ENCODE peak calls at places on chromosomes 11 and 22, in nine cellular contexts. P is GM23338, J is fibroblast of villous mesenchyme, Q is Peyer's patch, X is body of pancreas, K is B cell, C is tibial nerve, N is astrocyte of the spinal cord, M is PC-9. A is an unnamed sample.

GRCh38 chr11:69654660-69655478 is 13.9 kb downstream of the CCND1 start:
- DNase-seq in P (peak), J (no peak), Q (no peak), X (no peak), K (no peak), C (no peak), N (no peak), M (peak), A (no peak)

GRCh38 chr11:63838150-63838681 is 694 bp upstream of the MARK2 start:
- DNase-seq in P (no peak), J (no peak), Q (no peak), X (no peak), K (no peak), C (no peak), N (no peak), M (no peak), A (no peak)

GRCh38 chr11:74169736-74170458 is 905 bp downstream of the C2CD3 start:
- DNase-seq in P (no peak), J (no peak), Q (no peak), X (no peak), K (no peak), C (no peak), N (peak), M (no peak), A (no peak)

GRCh38 chr11:60307507-60308195 is 19.4 kb upstream of the MS4A6E start:
- DNase-seq in P (no peak), J (no peak), Q (no peak), X (no peak), K (no peak), C (no peak), N (no peak), M (no peak), A (no peak)

GRCh38 chr11:36027731-36028130 is 83.9 kb downstream of the LDLRAD3 start:
- DNase-seq in P (no peak), J (peak), Q (no peak), X (no peak), K (no peak), C (no peak), N (no peak), M (no peak), A (no peak)

GRCh38 chr11:62984451-62984991 is at the start of gene SLC22A6:
- DNase-seq in P (no peak), J (no peak), Q (no peak), X (no peak), K (no peak), C (no peak), N (no peak), M (no peak), A (no peak)

GRCh38 chr11:132234878-132235277 is 864.5 kb downstream of the NTM start:
- DNase-seq in P (no peak), J (peak), Q (no peak), X (no peak), K (no peak), C (no peak), N (peak), M (no peak), A (peak)

GRCh38 chr11:47152126-47152952 is 24.3 kb downstream of the ARFGAP2 start:
- DNase-seq in P (no peak), J (peak), Q (no peak), X (no peak), K (peak), C (no peak), N (no peak), M (no peak), A (no peak)

GRCh38 chr11:134541355-134541754 is 129.3 kb upstream of the B3GAT1 start:
- DNase-seq in P (no peak), J (no peak), Q (no peak), X (no peak), K (no peak), C (no peak), N (no peak), M (no peak), A (no peak)

GRCh38 chr11:62602141-62603071 is 741 bp upstream of the MTA2 start:
- DNase-seq in P (peak), J (peak), Q (peak), X (peak), K (no peak), C (peak), N (peak), M (no peak), A (peak)

GRCh38 chr11:71127806-71128205 is 124.6 kb downstream of the SHANK2 start:
- DNase-seq in P (no peak), J (no peak), Q (no peak), X (no peak), K (no peak), C (no peak), N (no peak), M (no peak), A (no peak)

GRCh38 chr11:134037093-134037908 is 31.6 kb upstream of the JAM3 start:
- DNase-seq in P (peak), J (peak), Q (peak), X (peak), K (peak), C (peak), N (peak), M (no peak), A (peak)

GRCh38 chr11:73140213-73141030 is 1.7 kb downstream of the FCHSD2 start:
- DNase-seq in P (peak), J (peak), Q (peak), X (no peak), K (no peak), C (no peak), N (peak), M (no peak), A (peak)

GRCh38 chr11:73387594-73388021 is 11.4 kb downstream of the RELT start:
- DNase-seq in P (peak), J (no peak), Q (no peak), X (no peak), K (no peak), C (no peak), N (peak), M (no peak), A (no peak)

GRCh38 chr11:100932474-100933100 is 197.0 kb downstream of the PGR start:
- DNase-seq in P (peak), J (peak), Q (no peak), X (no peak), K (peak), C (no peak), N (peak), M (peak), A (peak)

GRCh38 chr11:9090488-9091043 is 833 bp downstream of the SCUBE2 start:
- DNase-seq in P (peak), J (no peak), Q (no peak), X (no peak), K (no peak), C (no peak), N (no peak), M (no peak), A (peak)

GRCh38 chr11:30908272-30908671 is 322.1 kb upstream of the MPPED2 start:
- DNase-seq in P (no peak), J (no peak), Q (no peak), X (no peak), K (no peak), C (no peak), N (no peak), M (no peak), A (no peak)

GRCh38 chr11:67482275-67482735 is 521 bp upstream of the AIP start:
- DNase-seq in P (no peak), J (no peak), Q (no peak), X (no peak), K (peak), C (no peak), N (no peak), M (peak), A (no peak)

GRCh38 chr11:67483901-67484665 is 1.3 kb downstream of the AIP start:
- DNase-seq in P (no peak), J (no peak), Q (peak), X (no peak), K (peak), C (no peak), N (no peak), M (peak), A (no peak)

GRCh38 chr11:67484847-67485311 is 2.1 kb downstream of the AIP start:
- DNase-seq in P (no peak), J (no peak), Q (peak), X (no peak), K (peak), C (no peak), N (no peak), M (peak), A (no peak)

GRCh38 chr11:67483498-67483798 is 622 bp downstream of the AIP start:
- DNase-seq in P (no peak), J (no peak), Q (no peak), X (no peak), K (no peak), C (no peak), N (no peak), M (no peak), A (no peak)

GRCh38 chr11:67482736-67483497 is at the start of gene AIP:
- DNase-seq in P (peak), J (peak), Q (peak), X (peak), K (peak), C (peak), N (peak), M (peak), A (peak)
- TF ChIP-seq CTCF in P (no peak), J (peak), Q (peak), X (peak), K (no peak), C (peak), N (no peak), M (peak), A (no peak)

DNA sequence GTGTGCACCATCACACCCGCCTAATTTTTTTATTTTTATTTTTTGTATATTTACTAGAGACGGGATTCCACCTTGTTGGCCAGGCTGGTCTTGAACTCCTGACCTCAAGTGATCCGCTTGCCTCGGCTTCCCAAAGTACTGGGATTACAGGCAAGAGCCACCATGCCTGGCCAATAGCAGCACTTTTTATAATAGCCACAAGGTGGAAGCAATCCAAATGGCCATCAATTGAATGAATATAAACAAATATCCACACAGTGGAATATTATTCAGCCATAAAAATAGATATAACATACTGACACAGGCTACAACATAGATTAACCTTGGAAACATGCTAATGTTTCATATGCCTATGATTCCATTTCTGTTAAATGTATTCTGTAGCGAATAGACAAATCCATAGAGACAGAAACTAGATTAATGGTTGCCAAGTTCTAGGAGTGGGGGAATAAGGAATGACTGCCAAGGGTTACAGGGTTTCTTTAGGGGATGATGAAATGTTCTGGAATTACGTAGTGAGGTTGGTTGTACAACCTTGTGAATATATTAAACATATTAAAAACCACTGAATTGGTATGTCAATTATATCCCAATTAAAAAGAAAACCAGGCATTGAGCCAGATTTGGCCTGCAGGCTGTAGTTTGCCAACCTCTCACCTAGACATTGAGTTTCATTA is 4.8 kb downstream of the VPS51 start:
- DNase-seq in P (no peak), J (no peak), Q (no peak), X (no peak), K (no peak), C (no peak), N (no peak), M (no peak), A (peak)
- TF ChIP-seq CTCF in P (peak), J (peak), Q (no peak), X (no peak), K (no peak), C (no peak), N (no peak), M (peak), A (peak)

GRCh38 chr11:103699216-103699615 is 337.2 kb upstream of the DDI1 start:
- DNase-seq in P (peak), J (no peak), Q (no peak), X (no peak), K (no peak), C (no peak), N (peak), M (no peak), A (no peak)
- TF ChIP-seq CTCF in P (no peak), J (no peak), Q (no peak), X (peak), K (no peak), C (no peak), N (no peak), M (no peak), A (no peak)

GRCh38 chr11:55714982-55715888 is 53.2 kb downstream of the OR4C6 start:
- DNase-seq in P (peak), J (no peak), Q (no peak), X (no peak), K (no peak), C (no peak), N (no peak), M (no peak), A (no peak)
- TF ChIP-seq CTCF in P (peak), J (no peak), Q (no peak), X (no peak), K (no peak), C (no peak), N (no peak), M (peak), A (no peak)

GRCh38 chr22:27144345-27144744 is 487.0 kb downstream of the MIAT start:
- DNase-seq in P (peak), J (no peak), Q (no peak), X (no peak), K (no peak), C (no peak), N (no peak), M (no peak), A (no peak)
- TF ChIP-seq CTCF in P (no peak), J (peak), Q (no peak), X (no peak), K (no peak), C (no peak), N (no peak), M (no peak), A (peak)

GRCh38 chr11:33320814-33321330 is 63.7 kb downstream of the HIPK3 start:
- DNase-seq in P (no peak), J (no peak), Q (no peak), X (no peak), K (no peak), C (no peak), N (no peak), M (no peak), A (peak)

GRCh38 chr11:33324211-33324985 is 67.2 kb downstream of the HIPK3 start:
- DNase-seq in P (no peak), J (peak), Q (no peak), X (no peak), K (no peak), C (no peak), N (no peak), M (no peak), A (no peak)

GRCh38 chr11:33325456-33325855 is 68.3 kb downstream of the HIPK3 start:
- DNase-seq in P (no peak), J (no peak), Q (no peak), X (no peak), K (no peak), C (no peak), N (no peak), M (no peak), A (no peak)

GRCh38 chr11:33321483-33321882 is 64.3 kb downstream of the HIPK3 start:
- DNase-seq in P (no peak), J (no peak), Q (no peak), X (no peak), K (no peak), C (no peak), N (no peak), M (no peak), A (no peak)

DNA sequence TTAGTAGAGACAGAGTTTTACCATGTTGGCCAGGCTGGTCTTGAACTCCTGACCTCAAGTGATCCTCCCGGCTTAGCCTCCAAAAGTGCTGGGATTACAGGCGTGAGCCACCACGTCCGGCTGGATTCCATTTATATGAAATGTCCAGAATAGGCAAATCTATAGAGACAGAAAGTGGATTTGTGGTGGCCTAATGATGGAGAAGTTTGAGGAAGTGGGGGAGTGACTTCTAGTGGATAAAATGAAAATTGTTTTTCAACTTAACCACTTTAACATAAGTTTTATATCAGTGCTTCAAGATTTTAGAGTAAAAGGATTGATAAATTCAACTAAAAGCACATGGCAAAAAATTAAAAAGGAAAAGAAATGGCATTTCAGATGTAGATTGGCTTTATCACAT is 66.2 kb downstream of the HIPK3 start:
- DNase-seq in P (no peak), J (no peak), Q (no peak), X (no peak), K (no peak), C (no peak), N (no peak), M (no peak), A (no peak)
- TF ChIP-seq CTCF in P (no peak), J (no peak), Q (no peak), X (no peak), K (no peak), C (no peak), N (no peak), M (no peak), A (no peak)